ENCODE peak calls at places on chromosomes 6 and 20, in seven cellular contexts. One of them, this sample, is unnamed.

GRCh38 chr20:54668271-54669053 is 193.1 kb downstream of the DOK5 start:
- DNase-seq in endodermal cell: peak
- DNase-seq in kidney: no peak
- DNase-seq in CD4-positive, alpha-beta memory T cell: no peak
- DNase-seq in mesendoderm: peak
- DNase-seq in astrocyte of the spinal cord: no peak
- DNase-seq in fibroblast of mammary gland: peak
- DNase-seq in this sample: peak

GRCh38 chr20:25061821-25062530 is 4.0 kb upstream of the ACSS1 start:
- DNase-seq in mesendoderm: no peak
- DNase-seq in kidney: peak
- DNase-seq in fibroblast of mammary gland: no peak
- DNase-seq in endodermal cell: no peak
- DNase-seq in astrocyte of the spinal cord: no peak
- DNase-seq in CD4-positive, alpha-beta memory T cell: no peak
- DNase-seq in this sample: no peak

GRCh38 chr20:61281286-61281795 is 29.3 kb downstream of the CDH4 start:
- DNase-seq in fibroblast of mammary gland: no peak
- DNase-seq in astrocyte of the spinal cord: no peak
- DNase-seq in mesendoderm: no peak
- DNase-seq in endodermal cell: no peak
- DNase-seq in kidney: no peak
- DNase-seq in CD4-positive, alpha-beta memory T cell: no peak
- DNase-seq in this sample: no peak

GRCh38 chr6:41878246-41878645 is 16.9 kb downstream of the USP49 start:
- DNase-seq in kidney: no peak
- DNase-seq in endodermal cell: no peak
- DNase-seq in CD4-positive, alpha-beta memory T cell: no peak
- DNase-seq in astrocyte of the spinal cord: peak
- DNase-seq in mesendoderm: peak
- DNase-seq in fibroblast of mammary gland: peak
- DNase-seq in this sample: no peak

GRCh38 chr6:87902383-87902782 is 145.3 kb upstream of the SPACA1 start:
- DNase-seq in mesendoderm: no peak
- DNase-seq in kidney: no peak
- DNase-seq in CD4-positive, alpha-beta memory T cell: no peak
- DNase-seq in astrocyte of the spinal cord: no peak
- DNase-seq in fibroblast of mammary gland: no peak
- DNase-seq in endodermal cell: no peak
- DNase-seq in this sample: no peak

GRCh38 chr20:44695295-44696230 is 19.6 kb upstream of the CCN5 start:
- DNase-seq in endodermal cell: peak
- DNase-seq in astrocyte of the spinal cord: peak
- DNase-seq in CD4-positive, alpha-beta memory T cell: no peak
- DNase-seq in mesendoderm: no peak
- DNase-seq in fibroblast of mammary gland: peak
- DNase-seq in kidney: no peak
- DNase-seq in this sample: no peak

GRCh38 chr20:18001131-18001921 is 32.5 kb downstream of the MGME1 start:
- DNase-seq in kidney: no peak
- DNase-seq in CD4-positive, alpha-beta memory T cell: no peak
- DNase-seq in endodermal cell: peak
- DNase-seq in fibroblast of mammary gland: peak
- DNase-seq in mesendoderm: peak
- DNase-seq in astrocyte of the spinal cord: peak
- DNase-seq in this sample: no peak

GRCh38 chr20:62651285-62652021 is 9.2 kb downstream of the SLCO4A1 start:
- DNase-seq in mesendoderm: no peak
- DNase-seq in fibroblast of mammary gland: no peak
- DNase-seq in endodermal cell: peak
- DNase-seq in kidney: peak
- DNase-seq in CD4-positive, alpha-beta memory T cell: peak
- DNase-seq in astrocyte of the spinal cord: no peak
- DNase-seq in this sample: peak

GRCh38 chr6:31270788-31271640 is 878 bp downstream of the HLA-C start:
- DNase-seq in kidney: peak
- DNase-seq in fibroblast of mammary gland: peak
- DNase-seq in CD4-positive, alpha-beta memory T cell: peak
- DNase-seq in endodermal cell: peak
- DNase-seq in astrocyte of the spinal cord: peak
- DNase-seq in mesendoderm: peak
- DNase-seq in this sample: no peak

GRCh38 chr20:45518282-45518681 is 2.9 kb upstream of the SPINT3 start:
- DNase-seq in fibroblast of mammary gland: peak
- DNase-seq in mesendoderm: peak
- DNase-seq in kidney: no peak
- DNase-seq in endodermal cell: no peak
- DNase-seq in CD4-positive, alpha-beta memory T cell: no peak
- DNase-seq in astrocyte of the spinal cord: no peak
- DNase-seq in this sample: no peak

GRCh38 chr6:99613705-99614429 is 7.2 kb downstream of the PRDM13 start:
- DNase-seq in astrocyte of the spinal cord: no peak
- DNase-seq in CD4-positive, alpha-beta memory T cell: peak
- DNase-seq in endodermal cell: peak
- DNase-seq in mesendoderm: peak
- DNase-seq in kidney: peak
- DNase-seq in fibroblast of mammary gland: no peak
- DNase-seq in this sample: no peak

GRCh38 chr6:43793875-43794242 is 23.8 kb downstream of the VEGFA start:
- DNase-seq in mesendoderm: no peak
- DNase-seq in endodermal cell: no peak
- DNase-seq in CD4-positive, alpha-beta memory T cell: no peak
- DNase-seq in fibroblast of mammary gland: no peak
- DNase-seq in kidney: peak
- DNase-seq in astrocyte of the spinal cord: no peak
- DNase-seq in this sample: no peak

GRCh38 chr20:37204056-37204455 is 24.7 kb upstream of the MROH8 start:
- DNase-seq in endodermal cell: no peak
- DNase-seq in fibroblast of mammary gland: no peak
- DNase-seq in CD4-positive, alpha-beta memory T cell: no peak
- DNase-seq in mesendoderm: no peak
- DNase-seq in astrocyte of the spinal cord: no peak
- DNase-seq in kidney: no peak
- DNase-seq in this sample: no peak

GRCh38 chr6:134247854-134248580 is 69.9 kb downstream of the SGK1 start:
- DNase-seq in fibroblast of mammary gland: no peak
- DNase-seq in endodermal cell: no peak
- DNase-seq in mesendoderm: no peak
- DNase-seq in astrocyte of the spinal cord: no peak
- DNase-seq in CD4-positive, alpha-beta memory T cell: no peak
- DNase-seq in kidney: no peak
- DNase-seq in this sample: no peak

GRCh38 chr6:75853796-75854195 is 104.8 kb downstream of the MYO6 start:
- DNase-seq in mesendoderm: no peak
- DNase-seq in fibroblast of mammary gland: no peak
- DNase-seq in CD4-positive, alpha-beta memory T cell: no peak
- DNase-seq in kidney: no peak
- DNase-seq in endodermal cell: no peak
- DNase-seq in astrocyte of the spinal cord: no peak
- DNase-seq in this sample: no peak
- H3K4me3 ChIP-seq in mesendoderm: no peak
- H3K4me3 ChIP-seq in fibroblast of mammary gland: no peak
- H3K4me3 ChIP-seq in CD4-positive, alpha-beta memory T cell: no peak
- H3K4me3 ChIP-seq in kidney: no peak
- H3K4me3 ChIP-seq in endodermal cell: no peak
- H3K4me3 ChIP-seq in astrocyte of the spinal cord: no peak
- H3K4me3 ChIP-seq in this sample: no peak

DNA sequence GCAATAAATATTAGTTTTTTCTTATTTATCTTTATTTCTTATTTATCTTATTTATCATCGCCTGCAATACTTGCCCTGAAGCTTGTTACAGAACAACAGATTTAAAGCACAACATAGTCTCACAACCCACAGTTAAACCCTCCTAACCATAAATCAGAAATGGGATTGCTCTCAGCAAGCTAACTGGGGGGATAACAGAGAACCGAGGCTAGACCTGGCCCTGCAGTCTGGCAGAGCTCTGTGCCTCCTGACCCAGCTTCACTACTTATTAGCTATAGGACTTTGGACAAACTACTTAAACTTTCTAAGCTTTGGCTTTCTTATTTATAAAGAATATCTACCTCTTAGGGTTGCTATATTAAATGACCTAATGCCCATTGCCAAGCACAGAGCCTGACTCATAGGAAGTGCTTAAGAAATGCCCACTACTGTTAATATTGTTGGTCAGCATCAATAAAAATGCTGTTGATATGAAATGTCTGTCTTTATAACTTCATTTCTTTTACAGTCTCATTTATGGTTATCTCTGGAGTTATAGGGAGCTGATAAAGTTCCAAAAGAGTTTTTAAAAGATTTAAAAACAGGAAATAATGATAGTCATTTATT is 87.9 kb upstream of the BEND6 start:
- DNase-seq in fibroblast of mammary gland: peak
- DNase-seq in mesendoderm: no peak
- DNase-seq in CD4-positive, alpha-beta memory T cell: no peak
- DNase-seq in astrocyte of the spinal cord: peak
- DNase-seq in endodermal cell: no peak
- DNase-seq in kidney: no peak
- DNase-seq in this sample: no peak
- H3K4me3 ChIP-seq in fibroblast of mammary gland: no peak
- H3K4me3 ChIP-seq in mesendoderm: no peak
- H3K4me3 ChIP-seq in CD4-positive, alpha-beta memory T cell: no peak
- H3K4me3 ChIP-seq in astrocyte of the spinal cord: no peak
- H3K4me3 ChIP-seq in endodermal cell: no peak
- H3K4me3 ChIP-seq in kidney: no peak
- H3K4me3 ChIP-seq in this sample: no peak

GRCh38 chr6:8855411-8855810 is 420.1 kb upstream of the SLC35B3 start:
- DNase-seq in mesendoderm: peak
- DNase-seq in fibroblast of mammary gland: no peak
- DNase-seq in endodermal cell: no peak
- DNase-seq in astrocyte of the spinal cord: no peak
- DNase-seq in kidney: no peak
- DNase-seq in CD4-positive, alpha-beta memory T cell: no peak
- DNase-seq in this sample: no peak
- H3K4me3 ChIP-seq in mesendoderm: no peak
- H3K4me3 ChIP-seq in fibroblast of mammary gland: no peak
- H3K4me3 ChIP-seq in endodermal cell: no peak
- H3K4me3 ChIP-seq in astrocyte of the spinal cord: no peak
- H3K4me3 ChIP-seq in kidney: no peak
- H3K4me3 ChIP-seq in CD4-positive, alpha-beta memory T cell: no peak
- H3K4me3 ChIP-seq in this sample: no peak

GRCh38 chr20:50194831-50195523 is 4.3 kb downstream of the CEBPB start:
- DNase-seq in mesendoderm: peak
- DNase-seq in CD4-positive, alpha-beta memory T cell: no peak
- DNase-seq in kidney: no peak
- DNase-seq in fibroblast of mammary gland: peak
- DNase-seq in astrocyte of the spinal cord: peak
- DNase-seq in endodermal cell: peak
- DNase-seq in this sample: no peak
- H3K4me3 ChIP-seq in mesendoderm: no peak
- H3K4me3 ChIP-seq in CD4-positive, alpha-beta memory T cell: no peak
- H3K4me3 ChIP-seq in kidney: peak
- H3K4me3 ChIP-seq in fibroblast of mammary gland: no peak
- H3K4me3 ChIP-seq in astrocyte of the spinal cord: no peak
- H3K4me3 ChIP-seq in endodermal cell: no peak
- H3K4me3 ChIP-seq in this sample: no peak

GRCh38 chr6:33191383-33192104 is 723 bp downstream of the COL11A2 start:
- DNase-seq in fibroblast of mammary gland: no peak
- DNase-seq in kidney: peak
- DNase-seq in astrocyte of the spinal cord: no peak
- DNase-seq in endodermal cell: peak
- DNase-seq in CD4-positive, alpha-beta memory T cell: no peak
- DNase-seq in mesendoderm: no peak
- DNase-seq in this sample: no peak
- H3K4me3 ChIP-seq in fibroblast of mammary gland: no peak
- H3K4me3 ChIP-seq in kidney: no peak
- H3K4me3 ChIP-seq in astrocyte of the spinal cord: no peak
- H3K4me3 ChIP-seq in endodermal cell: no peak
- H3K4me3 ChIP-seq in CD4-positive, alpha-beta memory T cell: no peak
- H3K4me3 ChIP-seq in mesendoderm: no peak
- H3K4me3 ChIP-seq in this sample: no peak

GRCh38 chr6:29216528-29216927 is 45.8 kb downstream of the OR2J2 start:
- DNase-seq in astrocyte of the spinal cord: no peak
- DNase-seq in CD4-positive, alpha-beta memory T cell: no peak
- DNase-seq in fibroblast of mammary gland: no peak
- DNase-seq in kidney: no peak
- DNase-seq in endodermal cell: no peak
- DNase-seq in mesendoderm: no peak
- DNase-seq in this sample: no peak

DNA sequence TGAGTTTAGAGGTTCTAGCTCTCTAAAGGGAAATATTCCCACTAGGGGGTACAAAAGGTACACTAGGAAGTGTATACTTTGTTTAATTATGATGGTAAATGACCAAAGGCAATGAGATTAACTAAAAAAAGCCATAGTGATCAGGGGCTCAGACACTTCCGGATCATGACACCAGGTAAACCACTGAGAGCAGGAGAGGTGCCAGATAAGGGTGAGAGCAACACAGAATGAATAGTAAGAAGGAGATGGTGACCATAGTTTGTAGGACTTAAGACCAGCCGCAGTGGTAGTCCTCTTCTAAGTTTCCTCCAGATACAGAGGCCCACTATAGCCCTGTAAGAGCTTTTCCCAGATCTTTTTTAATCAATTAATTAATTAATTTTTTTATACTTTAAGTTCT is 40.8 kb downstream of the OR2J2 start:
- DNase-seq in astrocyte of the spinal cord: no peak
- DNase-seq in CD4-positive, alpha-beta memory T cell: no peak
- DNase-seq in endodermal cell: no peak
- DNase-seq in mesendoderm: no peak
- DNase-seq in kidney: no peak
- DNase-seq in fibroblast of mammary gland: no peak
- DNase-seq in this sample: no peak
- H3K4me3 ChIP-seq in astrocyte of the spinal cord: no peak
- H3K4me3 ChIP-seq in CD4-positive, alpha-beta memory T cell: no peak
- H3K4me3 ChIP-seq in endodermal cell: no peak
- H3K4me3 ChIP-seq in mesendoderm: no peak
- H3K4me3 ChIP-seq in kidney: no peak
- H3K4me3 ChIP-seq in fibroblast of mammary gland: no peak
- H3K4me3 ChIP-seq in this sample: no peak

This sample was measured in Jurkat, Clone E6-1.